ENCODE peak calls at places on chromosomes 6 and 20, in seven cellular contexts. G is dorsolateral prefrontal cortex; K is BE2C; F is PC-9; S is CD8-positive, alpha-beta T cell; H is lung; P is IMR-90. R is an unnamed sample. For H3K27me3, the result is how much of the 10 kb centered on the place peaks cover.

GRCh38 chr20:54221383-54221782 is 13.5 kb downstream of the PFDN4 start:
- DNase-seq in K (no peak), F (peak), G (no peak), H (no peak), S (no peak), P (no peak), R (no peak)

GRCh38 chr6:26158581-26159416 is 71.6 kb downstream of the HFE start:
- DNase-seq in K (peak), S (peak), G (no peak), P (peak), H (peak), F (peak), R (no peak)

GRCh38 chr20:62205618-62206387 is 14.3 kb downstream of the HRH3 start:
- DNase-seq in S (no peak), F (no peak), G (no peak), K (no peak), P (no peak), H (no peak), R (no peak)

GRCh38 chr6:53044071-53044470 is 21.1 kb upstream of the FBXO9 start:
- DNase-seq in S (no peak), K (no peak), F (no peak), H (no peak), P (peak), G (no peak), R (no peak)

GRCh38 chr20:58514321-58515239 is 619 bp downstream of the APCDD1L start:
- DNase-seq in P (peak), F (no peak), S (no peak), H (no peak), G (no peak), K (no peak), R (no peak)

GRCh38 chr6:37651991-37652390 is 45.7 kb downstream of the MDGA1 start:
- DNase-seq in P (no peak), F (no peak), K (no peak), S (no peak), G (no peak), H (no peak), R (no peak)

GRCh38 chr20:53643031-53643832 is 49.6 kb upstream of the ZNF217 start:
- DNase-seq in H (peak), G (no peak), F (peak), K (no peak), P (peak), S (peak), R (peak)

GRCh38 chr6:110590821-110591351 is 114.5 kb upstream of the SLC22A16 start:
- DNase-seq in K (no peak), S (no peak), G (no peak), F (no peak), H (no peak), P (peak), R (no peak)

GRCh38 chr6:70709826-70710225 is 42.1 kb downstream of the SMAP1 start:
- DNase-seq in P (peak), K (no peak), G (no peak), H (no peak), F (peak), S (no peak), R (peak)

GRCh38 chr6:123022980-123023379 is 26.9 kb downstream of the CLVS2 start:
- DNase-seq in F (no peak), H (no peak), G (no peak), S (no peak), K (no peak), P (no peak), R (peak)

GRCh38 chr6:13013681-13014550 is 297.3 kb downstream of the PHACTR1 start:
- DNase-seq in P (no peak), S (no peak), F (no peak), K (no peak), G (peak), H (no peak), R (no peak)

GRCh38 chr6:127464161-127464880 is 5.1 kb upstream of the KIAA0408 start:
- DNase-seq in K (no peak), H (no peak), S (no peak), F (no peak), G (no peak), P (peak), R (no peak)

GRCh38 chr6:118921084-118921483 is 13.9 kb downstream of the MCM9 start:
- DNase-seq in G (no peak), K (no peak), P (no peak), S (no peak), F (no peak), H (no peak), R (no peak)

GRCh38 chr20:5077761-5078387 is 41.9 kb downstream of the PCNA start:
- DNase-seq in S (peak), H (no peak), G (no peak), P (no peak), K (no peak), F (no peak), R (no peak)

GRCh38 chr6:135224037-135224647 is 43.0 kb downstream of the MYB start:
- DNase-seq in F (no peak), K (no peak), S (no peak), H (no peak), G (no peak), P (no peak), R (no peak)

GRCh38 chr6:46453221-46453620 is 38.0 kb downstream of the RCAN2 start:
- DNase-seq in P (peak), K (no peak), F (no peak), H (no peak), S (no peak), G (no peak), R (no peak)

GRCh38 chr6:149236584-149236983 is 80.9 kb upstream of the TAB2 start:
- DNase-seq in G (no peak), F (no peak), H (no peak), P (no peak), K (no peak), S (no peak), R (no peak)

GRCh38 chr6:156167289-156168076 is 609.7 kb upstream of the ARID1B start:
- DNase-seq in G (no peak), S (no peak), P (peak), K (no peak), F (no peak), H (no peak), R (no peak)

GRCh38 chr6:109406196-109406595 is 23.9 kb upstream of the CD164 start:
- DNase-seq in K (no peak), G (no peak), S (no peak), H (no peak), F (no peak), P (peak), R (no peak)

GRCh38 chr6:120826253-120826652 is 508.0 kb downstream of the TBC1D32 start:
- DNase-seq in S (no peak), G (no peak), P (no peak), F (peak), H (no peak), K (peak), R (no peak)

GRCh38 chr6:108117427-108118358 is 43.2 kb upstream of the OSTM1 start:
- DNase-seq in H (no peak), K (no peak), P (peak), S (no peak), F (no peak), G (no peak), R (no peak)

GRCh38 chr6:34358389-34358906 is 34.0 kb downstream of the NUDT3 start:
- DNase-seq in G (no peak), K (peak), H (no peak), F (no peak), P (peak), S (no peak), R (no peak)

GRCh38 chr6:28141500-28142329 is at the start of gene ZKSCAN8:
- DNase-seq in F (peak), K (peak), G (peak), H (peak), P (peak), S (peak), R (peak)

GRCh38 chr6:53718597-53719460 is 53.3 kb upstream of the KLHL31 start:
- DNase-seq in P (peak), S (peak), F (peak), G (no peak), H (peak), K (peak), R (peak)

GRCh38 chr6:24006246-24006645 is 119.8 kb upstream of the NRSN1 start:
- DNase-seq in K (no peak), F (no peak), G (no peak), P (no peak), S (no peak), H (no peak), R (no peak)

GRCh38 chr6:83536034-83536646 is 23.8 kb downstream of the PRSS35 start:
- DNase-seq in S (peak), K (peak), P (peak), F (peak), G (no peak), H (no peak), R (no peak)

GRCh38 chr6:139323511-139324445 is 32.0 kb upstream of the TXLNB start:
- DNase-seq in F (no peak), S (peak), G (no peak), H (peak), P (peak), K (peak), R (no peak)

GRCh38 chr6:33651947-33652346 is 30.8 kb downstream of the ITPR3 start:
- DNase-seq in P (no peak), K (no peak), G (no peak), S (no peak), H (no peak), F (no peak), R (no peak)

GRCh38 chr6:8939615-8940014 is 504.3 kb upstream of the SLC35B3 start:
- DNase-seq in P (no peak), S (no peak), H (no peak), G (no peak), F (peak), K (no peak), R (no peak)

DNA sequence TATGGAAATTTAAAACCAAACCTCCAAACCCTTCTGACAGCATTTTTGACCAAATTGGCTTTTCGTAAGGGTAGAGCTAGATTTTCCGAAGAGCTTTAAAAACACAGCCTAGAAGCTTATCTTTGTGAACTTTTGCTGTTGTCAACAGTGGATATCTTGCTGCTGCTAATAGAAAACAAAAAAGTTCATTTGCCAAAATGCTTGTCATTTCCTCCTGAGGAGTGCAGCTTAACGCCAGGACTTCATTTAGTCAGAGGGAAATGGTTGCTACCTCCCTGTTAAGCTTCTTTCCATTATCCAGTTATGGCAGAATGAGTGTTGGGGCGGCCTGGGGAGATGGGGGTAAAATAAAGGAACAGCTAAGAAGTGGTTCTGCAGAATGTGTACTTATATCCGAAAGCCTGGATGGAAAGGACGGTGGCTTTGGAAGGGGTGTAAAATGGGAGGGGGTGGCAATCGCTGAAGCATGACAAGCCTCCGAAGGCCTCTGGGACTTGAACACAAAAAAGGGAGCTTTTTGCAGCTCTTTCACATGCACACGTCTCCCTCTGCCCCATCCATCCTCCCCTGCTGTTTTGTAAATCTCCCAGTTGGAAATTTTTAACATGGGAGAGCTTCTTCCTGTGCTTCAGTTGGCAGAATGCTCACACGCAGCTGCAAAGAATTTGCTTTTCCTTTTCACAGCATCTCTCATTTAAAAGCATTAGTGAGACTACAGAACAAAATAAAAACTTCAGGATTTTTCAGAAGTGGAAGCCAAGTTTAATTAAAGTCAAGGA is 22.4 kb downstream of the JARID2 start:
- DNase-seq in K (no peak), H (no peak), G (no peak), P (no peak), S (no peak), F (no peak), R (no peak)
- H3K4me3 ChIP-seq in K (no peak), H (no peak), G (peak), P (no peak), S (no peak), F (no peak), R (no peak)

DNA sequence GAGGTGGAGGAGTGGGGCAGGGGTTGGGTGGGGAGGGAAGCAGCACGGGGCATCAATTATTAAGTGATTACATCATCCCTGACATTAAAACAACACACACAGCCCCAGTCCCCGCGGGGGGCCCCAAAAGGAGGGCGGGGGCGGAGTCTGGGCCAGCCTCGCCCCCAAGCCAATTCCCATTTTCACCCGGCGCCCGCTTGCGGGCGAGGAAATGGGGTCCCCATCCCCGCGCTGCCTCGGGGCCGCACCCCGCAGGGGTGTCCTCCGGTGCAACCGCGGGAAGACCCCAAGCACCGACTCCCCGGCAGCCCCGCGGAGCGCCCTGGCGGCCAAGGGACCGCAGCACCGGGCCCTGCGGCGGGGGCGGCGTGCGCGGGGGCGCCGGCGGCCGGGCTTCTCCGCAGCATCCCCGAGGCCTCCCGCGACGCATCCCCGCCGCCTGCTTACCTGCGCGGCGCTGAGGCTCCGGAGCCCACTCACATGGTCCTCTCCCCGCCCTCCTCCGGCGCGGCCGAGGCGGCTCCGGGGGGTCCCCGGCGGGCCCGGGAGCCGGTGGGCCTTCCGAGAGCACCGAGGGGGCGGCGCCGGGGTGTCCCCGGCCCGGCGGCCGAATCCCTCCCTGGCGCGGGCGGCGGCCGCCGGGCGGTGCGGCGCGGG is 603 bp downstream of the FYN start:
- DNase-seq in P (peak), G (no peak), H (no peak), K (peak), F (peak), S (peak), R (no peak)
- TF ChIP-seq CTCF in P (peak), G (peak), H (no peak), K (no peak), F (no peak), S (peak), R (no peak)

GRCh38 chr6:166861304-166861703 is 95.0 kb downstream of the RNASET2 start:
- DNase-seq in P (no peak), H (no peak), K (no peak), S (no peak), G (no peak), F (no peak), R (no peak)

GRCh38 chr6:166860392-166860791 is 96.0 kb downstream of the RNASET2 start:
- DNase-seq in F (no peak), K (no peak), P (no peak), G (no peak), H (no peak), S (no peak), R (no peak)

GRCh38 chr6:166862978-166863530 is 93.3 kb downstream of the RNASET2 start:
- DNase-seq in P (no peak), F (no peak), S (no peak), H (no peak), G (no peak), K (no peak), R (no peak)

GRCh38 chr6:166862287-166862977 is 93.9 kb downstream of the RNASET2 start:
- DNase-seq in S (peak), P (no peak), G (no peak), F (no peak), H (no peak), K (peak), R (no peak)

GRCh38 chr6:166861961-166862286 is 94.4 kb downstream of the RNASET2 start:
- DNase-seq in S (no peak), P (no peak), F (no peak), H (no peak), K (no peak), G (no peak), R (no peak)
- H3K27me3 ChIP-seq in S (under half), P (under half), F (under half), H (under half), K (under half), G (under half), R (under half)

GRCh38 chr6:29633532-29633901 is 534 bp upstream of the GABBR1 start:
- DNase-seq in S (no peak), G (no peak), F (no peak), P (peak), H (no peak), K (no peak), R (no peak)
- H3K4me3 ChIP-seq in S (peak), G (peak), F (peak), P (peak), H (peak), K (peak), R (peak)

DNA sequence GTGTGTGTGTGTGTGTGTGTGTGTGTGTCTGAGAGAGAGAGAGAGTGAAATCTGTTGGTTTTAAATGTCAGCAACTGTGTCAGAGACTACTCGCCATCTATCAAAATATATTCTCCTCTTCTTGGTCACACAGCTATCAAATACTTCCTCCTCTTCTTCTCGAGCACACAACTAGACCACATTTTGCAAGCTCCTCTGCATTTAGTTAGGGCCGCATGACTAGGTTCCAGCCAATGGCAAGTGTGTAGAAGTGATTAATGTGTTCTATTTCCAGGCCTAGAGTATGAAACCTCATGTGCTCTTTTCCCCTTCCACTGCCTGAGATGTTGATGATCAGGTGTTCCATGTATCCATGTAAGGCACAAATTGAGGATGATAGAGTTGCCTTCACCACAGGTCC is 278.5 kb upstream of the MARCKS start:
- DNase-seq in F (no peak), G (no peak), P (no peak), K (no peak), H (no peak), S (no peak), R (no peak)
- TF ChIP-seq CTCF in F (no peak), G (no peak), P (no peak), K (no peak), H (no peak), S (no peak), R (no peak)